ENCODE peak calls at places on chromosomes 7 and 10, in eight cellular contexts. S is mucosa of descending colon, H is NCI-H1105 treated with DMSO at 0.1 percent for 48 hours, N is AG08396, C is fibroblast of the aortic adventitia, Q is renal cortical epithelial cell, F is NCI-H2081, Y is NCI-H510A treated with DMSO at 0.1 percent for 48 hours. J is an unnamed sample.

GRCh38 chr7:106358103-106358663 is 73.4 kb upstream of the NAMPT start:
- DNase-seq in S (no peak), H (no peak), N (no peak), C (peak; percentile 90), Q (peak; percentile 93), F (no peak), Y (no peak), J (no peak)

GRCh38 chr10:9762966-9763656 is 1254.6 kb upstream of the CELF2 start:
- DNase-seq in S (no peak), H (no peak), N (no peak), C (peak; percentile 40), Q (no peak), F (no peak), Y (no peak), J (no peak)

GRCh38 chr7:12234334-12234733 is 23.2 kb downstream of the TMEM106B start:
- DNase-seq in S (no peak), H (no peak), N (no peak), C (no peak), Q (no peak), F (no peak), Y (no peak), J (no peak)

GRCh38 chr7:44618754-44619153 is 12.3 kb downstream of the OGDH start:
- DNase-seq in S (no peak), H (no peak), N (no peak), C (no peak), Q (peak; percentile 73), F (no peak), Y (peak; percentile 54), J (no peak)

GRCh38 chr7:157612009-157612663 is 275.3 kb downstream of the DNAJB6 start:
- DNase-seq in S (no peak), H (no peak), N (no peak), C (no peak), Q (no peak), F (no peak), Y (no peak), J (no peak)

GRCh38 chr7:22723171-22723601 is 3.8 kb upstream of the IL6 start:
- DNase-seq in S (no peak), H (no peak), N (no peak), C (peak; percentile 62), Q (peak; percentile 41), F (no peak), Y (no peak), J (no peak)

GRCh38 chr7:80940539-80941205 is 21.8 kb upstream of the SEMA3C start:
- DNase-seq in S (no peak), H (no peak), N (no peak), C (peak; percentile 43), Q (peak; percentile 67), F (no peak), Y (no peak), J (no peak)

GRCh38 chr10:30786131-30786530 is 156.6 kb upstream of the LYZL2 start:
- DNase-seq in S (no peak), H (no peak), N (peak; percentile 79), C (peak; percentile 55), Q (peak; percentile 30), F (no peak), Y (no peak), J (no peak)

GRCh38 chr7:19772858-19773337 is 519 bp downstream of the TMEM196 start:
- DNase-seq in S (no peak), H (peak; percentile 46), N (peak; percentile 7), C (peak; percentile 42), Q (peak; percentile 33), F (peak; percentile 33), Y (peak; percentile 47), J (no peak)

J was measured in iPS DF 6.9.